ENCODE peak calls at places on chromosomes 16 and 17, in six cellular contexts. One of them, this sample, is unnamed.
A peak's percentile ranks its signal among the peaks of the same experiment; 100 is the strongest.

GRCh38 chr16:27127293-27127692 is 60.6 kb downstream of the C16orf82 start:
- DNase-seq in AG20443: peak; percentile 78
- DNase-seq in effector CD8-positive, alpha-beta T cell: no peak
- DNase-seq in activated CD4-positive, alpha-beta T cell treated with anti-CD3 and anti-CD28 coated beads, Interleukin-2, amount 10 ng/mL, durations not matched to agents 7 days and 5 days: no peak
- DNase-seq in stimulated activated CD8-positive, alpha-beta memory T cell treated with anti-CD3 and anti-CD28 coated beads, Interleukin-12 subunit alpha, Interleukin-12 subunit beta, amount 100 ng/mL, for 4 hours: no peak
- DNase-seq in naive B cell: no peak
- DNase-seq in this sample: no peak

GRCh38 chr16:25372716-25373115 is 115.1 kb upstream of the ZKSCAN2 start:
- DNase-seq in AG20443: no peak
- DNase-seq in effector CD8-positive, alpha-beta T cell: no peak
- DNase-seq in stimulated activated CD8-positive, alpha-beta memory T cell treated with anti-CD3 and anti-CD28 coated beads, Interleukin-12 subunit alpha, Interleukin-12 subunit beta, amount 100 ng/mL, for 4 hours: no peak
- DNase-seq in naive B cell: no peak
- DNase-seq in activated CD4-positive, alpha-beta T cell treated with anti-CD3 and anti-CD28 coated beads, Interleukin-2, amount 10 ng/mL, durations not matched to agents 7 days and 5 days: no peak
- DNase-seq in this sample: no peak

GRCh38 chr16:74667215-74667765 is 613 bp upstream of the RFWD3 start:
- DNase-seq in naive B cell: peak; percentile 12
- DNase-seq in AG20443: peak; percentile 40
- DNase-seq in effector CD8-positive, alpha-beta T cell: peak; percentile 3
- DNase-seq in activated CD4-positive, alpha-beta T cell treated with anti-CD3 and anti-CD28 coated beads, Interleukin-2, amount 10 ng/mL, durations not matched to agents 7 days and 5 days: peak; percentile 43
- DNase-seq in stimulated activated CD8-positive, alpha-beta memory T cell treated with anti-CD3 and anti-CD28 coated beads, Interleukin-12 subunit alpha, Interleukin-12 subunit beta, amount 100 ng/mL, for 4 hours: peak; percentile 7
- DNase-seq in this sample: no peak

GRCh38 chr16:17258848-17259713 is 211.7 kb downstream of the XYLT1 start:
- DNase-seq in stimulated activated CD8-positive, alpha-beta memory T cell treated with anti-CD3 and anti-CD28 coated beads, Interleukin-12 subunit alpha, Interleukin-12 subunit beta, amount 100 ng/mL, for 4 hours: no peak
- DNase-seq in naive B cell: peak; percentile 15
- DNase-seq in effector CD8-positive, alpha-beta T cell: no peak
- DNase-seq in AG20443: no peak
- DNase-seq in activated CD4-positive, alpha-beta T cell treated with anti-CD3 and anti-CD28 coated beads, Interleukin-2, amount 10 ng/mL, durations not matched to agents 7 days and 5 days: no peak
- DNase-seq in this sample: no peak

GRCh38 chr17:37273419-37274051 is 102.2 kb upstream of the C17orf78 start:
- DNase-seq in naive B cell: no peak
- DNase-seq in stimulated activated CD8-positive, alpha-beta memory T cell treated with anti-CD3 and anti-CD28 coated beads, Interleukin-12 subunit alpha, Interleukin-12 subunit beta, amount 100 ng/mL, for 4 hours: no peak
- DNase-seq in effector CD8-positive, alpha-beta T cell: no peak
- DNase-seq in activated CD4-positive, alpha-beta T cell treated with anti-CD3 and anti-CD28 coated beads, Interleukin-2, amount 10 ng/mL, durations not matched to agents 7 days and 5 days: no peak
- DNase-seq in AG20443: no peak
- DNase-seq in this sample: no peak

GRCh38 chr16:12124742-12125141 is 148.2 kb downstream of the SNX29 start:
- DNase-seq in activated CD4-positive, alpha-beta T cell treated with anti-CD3 and anti-CD28 coated beads, Interleukin-2, amount 10 ng/mL, durations not matched to agents 7 days and 5 days: peak; percentile 9
- DNase-seq in stimulated activated CD8-positive, alpha-beta memory T cell treated with anti-CD3 and anti-CD28 coated beads, Interleukin-12 subunit alpha, Interleukin-12 subunit beta, amount 100 ng/mL, for 4 hours: no peak
- DNase-seq in effector CD8-positive, alpha-beta T cell: no peak
- DNase-seq in naive B cell: no peak
- DNase-seq in AG20443: no peak
- DNase-seq in this sample: no peak

GRCh38 chr17:50631908-50632571 is 2.6 kb upstream of the ABCC3 start:
- DNase-seq in effector CD8-positive, alpha-beta T cell: no peak
- DNase-seq in naive B cell: no peak
- DNase-seq in activated CD4-positive, alpha-beta T cell treated with anti-CD3 and anti-CD28 coated beads, Interleukin-2, amount 10 ng/mL, durations not matched to agents 7 days and 5 days: no peak
- DNase-seq in stimulated activated CD8-positive, alpha-beta memory T cell treated with anti-CD3 and anti-CD28 coated beads, Interleukin-12 subunit alpha, Interleukin-12 subunit beta, amount 100 ng/mL, for 4 hours: no peak
- DNase-seq in AG20443: no peak
- DNase-seq in this sample: no peak

GRCh38 chr17:17077861-17078732 is 35.8 kb downstream of the MPRIP start:
- DNase-seq in activated CD4-positive, alpha-beta T cell treated with anti-CD3 and anti-CD28 coated beads, Interleukin-2, amount 10 ng/mL, durations not matched to agents 7 days and 5 days: no peak
- DNase-seq in naive B cell: no peak
- DNase-seq in AG20443: no peak
- DNase-seq in stimulated activated CD8-positive, alpha-beta memory T cell treated with anti-CD3 and anti-CD28 coated beads, Interleukin-12 subunit alpha, Interleukin-12 subunit beta, amount 100 ng/mL, for 4 hours: no peak
- DNase-seq in effector CD8-positive, alpha-beta T cell: no peak
- DNase-seq in this sample: no peak

GRCh38 chr17:71975331-71975801 is 145.5 kb upstream of the SOX9 start:
- DNase-seq in effector CD8-positive, alpha-beta T cell: no peak
- DNase-seq in naive B cell: no peak
- DNase-seq in AG20443: peak; percentile 77
- DNase-seq in activated CD4-positive, alpha-beta T cell treated with anti-CD3 and anti-CD28 coated beads, Interleukin-2, amount 10 ng/mL, durations not matched to agents 7 days and 5 days: no peak
- DNase-seq in stimulated activated CD8-positive, alpha-beta memory T cell treated with anti-CD3 and anti-CD28 coated beads, Interleukin-12 subunit alpha, Interleukin-12 subunit beta, amount 100 ng/mL, for 4 hours: no peak
- DNase-seq in this sample: peak; percentile 94

GRCh38 chr16:70694517-70695218 is 8.8 kb upstream of the MTSS2 start:
- DNase-seq in stimulated activated CD8-positive, alpha-beta memory T cell treated with anti-CD3 and anti-CD28 coated beads, Interleukin-12 subunit alpha, Interleukin-12 subunit beta, amount 100 ng/mL, for 4 hours: no peak
- DNase-seq in AG20443: no peak
- DNase-seq in effector CD8-positive, alpha-beta T cell: no peak
- DNase-seq in activated CD4-positive, alpha-beta T cell treated with anti-CD3 and anti-CD28 coated beads, Interleukin-2, amount 10 ng/mL, durations not matched to agents 7 days and 5 days: no peak
- DNase-seq in naive B cell: no peak
- DNase-seq in this sample: no peak

GRCh38 chr16:70380919-70381603 is 34.4 kb downstream of the DDX19A start:
- DNase-seq in AG20443: peak; percentile 97
- DNase-seq in stimulated activated CD8-positive, alpha-beta memory T cell treated with anti-CD3 and anti-CD28 coated beads, Interleukin-12 subunit alpha, Interleukin-12 subunit beta, amount 100 ng/mL, for 4 hours: peak; percentile 88
- DNase-seq in activated CD4-positive, alpha-beta T cell treated with anti-CD3 and anti-CD28 coated beads, Interleukin-2, amount 10 ng/mL, durations not matched to agents 7 days and 5 days: peak; percentile 98
- DNase-seq in effector CD8-positive, alpha-beta T cell: peak; percentile 92
- DNase-seq in naive B cell: peak; percentile 96
- DNase-seq in this sample: peak; percentile 99

GRCh38 chr16:52497067-52497816 is 49.7 kb downstream of the TOX3 start:
- DNase-seq in stimulated activated CD8-positive, alpha-beta memory T cell treated with anti-CD3 and anti-CD28 coated beads, Interleukin-12 subunit alpha, Interleukin-12 subunit beta, amount 100 ng/mL, for 4 hours: no peak
- DNase-seq in activated CD4-positive, alpha-beta T cell treated with anti-CD3 and anti-CD28 coated beads, Interleukin-2, amount 10 ng/mL, durations not matched to agents 7 days and 5 days: no peak
- DNase-seq in naive B cell: no peak
- DNase-seq in AG20443: no peak
- DNase-seq in effector CD8-positive, alpha-beta T cell: no peak
- DNase-seq in this sample: no peak

GRCh38 chr17:2034806-2035548 is 5.0 kb downstream of the DPH1 start:
- DNase-seq in activated CD4-positive, alpha-beta T cell treated with anti-CD3 and anti-CD28 coated beads, Interleukin-2, amount 10 ng/mL, durations not matched to agents 7 days and 5 days: no peak
- DNase-seq in effector CD8-positive, alpha-beta T cell: no peak
- DNase-seq in naive B cell: no peak
- DNase-seq in AG20443: peak; percentile 57
- DNase-seq in stimulated activated CD8-positive, alpha-beta memory T cell treated with anti-CD3 and anti-CD28 coated beads, Interleukin-12 subunit alpha, Interleukin-12 subunit beta, amount 100 ng/mL, for 4 hours: no peak
- DNase-seq in this sample: no peak